ENCODE peak calls at places on chromosomes 1 and 21, in ten cellular contexts. J is left ventricle myocardium inferior, N is ovary, K is right lobe of liver, P is prostate gland, A is OCI-LY7, L is ascending aorta, M is AG09309, O is fibroblast of mammary gland, I is epithelial cell of proximal tubule. F is an unnamed sample.

GRCh38 chr21:36260030-36260787 is 59.8 kb upstream of the MORC3 start:
- DNase-seq in P (peak), I (peak), A (peak), M (peak), O (peak), K (no peak), N (peak), L (no peak), J (no peak), F (no peak)

GRCh38 chr1:198101716-198102453 is 54.9 kb upstream of the NEK7 start:
- DNase-seq in M (no peak), L (no peak), J (no peak), K (no peak), P (no peak), A (no peak), O (no peak), I (no peak), N (no peak), F (no peak)

GRCh38 chr1:100528861-100529260 is 9.1 kb upstream of the GPR88 start:
- DNase-seq in J (no peak), L (no peak), I (no peak), M (peak), A (no peak), K (no peak), N (no peak), O (peak), P (no peak), F (no peak)

GRCh38 chr1:168266644-168267186 is 14.0 kb upstream of the TBX19 start:
- DNase-seq in N (no peak), A (no peak), M (no peak), K (peak), P (no peak), J (no peak), I (no peak), O (peak), L (no peak), F (no peak)

GRCh38 chr1:157523774-157524501 is 28.4 kb downstream of the FCRL5 start:
- DNase-seq in M (no peak), L (no peak), A (peak), I (no peak), N (no peak), P (no peak), O (no peak), K (no peak), J (no peak), F (no peak)

GRCh38 chr1:8863138-8863537 is 15.3 kb downstream of the ENO1 start:
- DNase-seq in M (no peak), L (no peak), A (no peak), I (no peak), P (no peak), N (no peak), O (no peak), J (no peak), K (no peak), F (no peak)

GRCh38 chr1:207925210-207925609 is 14.3 kb upstream of the CD34 start:
- DNase-seq in P (peak), I (no peak), K (no peak), J (peak), N (no peak), L (no peak), O (no peak), M (no peak), A (no peak), F (no peak)

GRCh38 chr1:12453400-12454343 is 164.3 kb downstream of the DHRS3 start:
- DNase-seq in K (peak), A (no peak), P (no peak), J (no peak), I (no peak), M (no peak), N (no peak), O (no peak), L (no peak), F (no peak)

GRCh38 chr1:55698136-55698535 is 483.0 kb upstream of the USP24 start:
- DNase-seq in O (no peak), P (no peak), M (no peak), N (no peak), L (no peak), I (no peak), K (no peak), J (no peak), A (no peak), F (no peak)

GRCh38 chr1:9331016-9331415 is 38.3 kb downstream of the SPSB1 start:
- DNase-seq in O (no peak), N (no peak), J (no peak), K (no peak), I (no peak), P (no peak), M (no peak), L (no peak), A (no peak), F (no peak)

GRCh38 chr1:20265243-20265642 is 25.4 kb upstream of the VWA5B1 start:
- DNase-seq in A (no peak), K (no peak), I (no peak), N (no peak), O (peak), J (peak), M (no peak), L (no peak), P (no peak), F (no peak)

GRCh38 chr1:15741183-15741850 is 982 bp upstream of the TMEM82 start:
- DNase-seq in L (no peak), N (peak), P (peak), K (peak), I (no peak), A (peak), O (peak), M (no peak), J (peak), F (peak)

GRCh38 chr1:203354246-203354645 is 3.3 kb upstream of the FMOD start:
- DNase-seq in I (no peak), K (no peak), P (no peak), N (no peak), M (no peak), A (no peak), J (no peak), L (no peak), O (peak), F (no peak)

GRCh38 chr1:203291201-203292096 is 13.9 kb upstream of the BTG2 start:
- DNase-seq in O (no peak), I (no peak), A (no peak), N (peak), K (peak), M (no peak), P (no peak), L (no peak), J (no peak), F (no peak)

GRCh38 chr1:66300986-66301451 is 232.9 kb upstream of the SGIP1 start:
- DNase-seq in A (no peak), J (no peak), O (peak), M (no peak), P (no peak), K (no peak), L (no peak), N (no peak), I (no peak), F (no peak)

GRCh38 chr1:156943756-156944155 is 23.3 kb downstream of the LRRC71 start:
- DNase-seq in A (no peak), L (no peak), I (no peak), M (no peak), O (no peak), P (no peak), N (no peak), J (no peak), K (no peak), F (no peak)

GRCh38 chr1:203491664-203492485 is 2.1 kb upstream of the OPTC start:
- DNase-seq in K (no peak), M (no peak), P (no peak), J (no peak), I (no peak), A (no peak), L (no peak), N (peak), O (no peak), F (no peak)

GRCh38 chr1:41795205-41795762 is 123.4 kb downstream of the HIVEP3 start:
- DNase-seq in L (no peak), N (no peak), A (no peak), I (no peak), K (no peak), M (no peak), P (no peak), O (peak), J (no peak), F (no peak)

GRCh38 chr1:78408192-78408591 is 82.6 kb upstream of the PTGFR start:
- DNase-seq in A (no peak), P (no peak), O (peak), J (no peak), L (no peak), M (peak), K (no peak), N (no peak), I (no peak), F (no peak)

GRCh38 chr1:230994860-230995259 is 16.0 kb downstream of the ARV1 start:
- DNase-seq in O (no peak), J (no peak), K (no peak), N (no peak), M (no peak), A (no peak), P (no peak), I (no peak), L (no peak), F (no peak)

GRCh38 chr1:20160034-20160433 is 20.9 kb downstream of the PLA2G2F start:
- DNase-seq in P (no peak), N (no peak), L (no peak), A (peak), J (no peak), I (peak), M (no peak), O (peak), K (no peak), F (no peak)

GRCh38 chr1:155083865-155084721 is 5.5 kb downstream of the EFNA3 start:
- DNase-seq in N (peak), L (no peak), A (peak), M (no peak), O (peak), P (peak), I (no peak), J (no peak), K (peak), F (no peak)

GRCh38 chr1:215776336-215776735 is 209.2 kb downstream of the KCTD3 start:
- DNase-seq in M (no peak), N (no peak), P (no peak), A (no peak), J (no peak), I (no peak), O (no peak), K (no peak), L (no peak), F (no peak)

GRCh38 chr1:154682252-154682651 is 74.3 kb upstream of the ADAR start:
- DNase-seq in J (no peak), P (no peak), M (no peak), L (no peak), O (no peak), I (no peak), A (no peak), N (no peak), K (no peak), F (no peak)

GRCh38 chr1:235401251-235401650 is 34.0 kb downstream of the TBCE start:
- DNase-seq in O (peak), J (no peak), M (no peak), L (no peak), A (no peak), P (no peak), N (no peak), K (no peak), I (no peak), F (no peak)

GRCh38 chr1:247961796-247962195 is 3.2 kb upstream of the OR2AK2 start:
- DNase-seq in N (no peak), I (no peak), L (no peak), M (no peak), J (no peak), A (no peak), P (no peak), K (no peak), O (no peak), F (no peak)

GRCh38 chr1:108117908-108118902 is 81.9 kb downstream of the SLC25A24 start:
- DNase-seq in P (no peak), N (no peak), A (no peak), I (no peak), M (peak), K (no peak), L (no peak), J (no peak), O (no peak), F (no peak)

GRCh38 chr21:34715518-34715917 is 46.7 kb downstream of the CLIC6 start:
- DNase-seq in J (no peak), A (no peak), K (no peak), N (no peak), P (no peak), L (no peak), I (no peak), O (no peak), M (no peak), F (no peak)

GRCh38 chr1:233406994-233407631 is 79.6 kb downstream of the MAP3K21 start:
- DNase-seq in O (no peak), N (no peak), I (no peak), L (no peak), K (no peak), M (no peak), A (no peak), P (no peak), J (no peak), F (no peak)

GRCh38 chr1:218521414-218522169 is 176.5 kb downstream of the TGFB2 start:
- DNase-seq in M (no peak), I (no peak), L (no peak), N (no peak), P (peak), O (peak), A (peak), J (no peak), K (peak), F (peak)

GRCh38 chr1:165896277-165896676 is 68.9 kb downstream of the UCK2 start:
- DNase-seq in A (no peak), J (no peak), L (peak), P (no peak), M (peak), N (no peak), O (peak), I (no peak), K (peak), F (no peak)

GRCh38 chr1:230651235-230651634 is 9.0 kb downstream of the COG2 start:
- DNase-seq in P (no peak), N (no peak), A (no peak), K (no peak), O (no peak), L (no peak), J (no peak), I (no peak), M (no peak), F (no peak)

GRCh38 chr1:228281631-228282328 is 73.9 kb downstream of the OBSCN start:
- DNase-seq in L (no peak), M (no peak), N (no peak), O (no peak), P (no peak), K (peak), A (no peak), I (no peak), J (no peak), F (no peak)

GRCh38 chr1:39882152-39882551 is 1.2 kb downstream of the TRIT1 start:
- DNase-seq in P (no peak), A (no peak), K (no peak), O (no peak), L (no peak), N (no peak), J (no peak), I (no peak), M (no peak), F (no peak)

GRCh38 chr1:39877231-39877778 is 6.0 kb downstream of the TRIT1 start:
- DNase-seq in N (no peak), A (no peak), J (no peak), I (no peak), P (peak), M (no peak), K (no peak), O (no peak), L (no peak), F (no peak)

GRCh38 chr1:39876136-39876535 is 7.2 kb downstream of the TRIT1 start:
- DNase-seq in J (no peak), N (no peak), K (no peak), A (peak), M (no peak), I (no peak), L (no peak), O (no peak), P (no peak), F (no peak)

GRCh38 chr1:39872698-39873097 is 10.6 kb downstream of the TRIT1 start:
- DNase-seq in O (no peak), M (no peak), L (no peak), I (no peak), J (no peak), P (no peak), K (no peak), A (no peak), N (no peak), F (no peak)

GRCh38 chr1:39877980-39878956 is 5.0 kb downstream of the TRIT1 start:
- DNase-seq in K (no peak), O (no peak), I (no peak), M (no peak), N (no peak), A (no peak), P (no peak), J (no peak), L (no peak), F (no peak)
- H3K4me3 ChIP-seq in K (no peak), O (no peak), I (no peak), M (no peak), N (no peak), A (no peak), P (no peak), J (no peak), L (no peak), F (no peak)

GRCh38 chr1:27559466-27560030 is 44.4 kb downstream of the AHDC1 start:
- DNase-seq in N (no peak), K (no peak), J (no peak), M (no peak), O (no peak), L (no peak), A (no peak), P (no peak), I (no peak), F (no peak)
- H3K4me3 ChIP-seq in N (no peak), K (no peak), J (no peak), M (no peak), O (no peak), L (no peak), A (no peak), P (no peak), I (no peak), F (no peak)

DNA sequence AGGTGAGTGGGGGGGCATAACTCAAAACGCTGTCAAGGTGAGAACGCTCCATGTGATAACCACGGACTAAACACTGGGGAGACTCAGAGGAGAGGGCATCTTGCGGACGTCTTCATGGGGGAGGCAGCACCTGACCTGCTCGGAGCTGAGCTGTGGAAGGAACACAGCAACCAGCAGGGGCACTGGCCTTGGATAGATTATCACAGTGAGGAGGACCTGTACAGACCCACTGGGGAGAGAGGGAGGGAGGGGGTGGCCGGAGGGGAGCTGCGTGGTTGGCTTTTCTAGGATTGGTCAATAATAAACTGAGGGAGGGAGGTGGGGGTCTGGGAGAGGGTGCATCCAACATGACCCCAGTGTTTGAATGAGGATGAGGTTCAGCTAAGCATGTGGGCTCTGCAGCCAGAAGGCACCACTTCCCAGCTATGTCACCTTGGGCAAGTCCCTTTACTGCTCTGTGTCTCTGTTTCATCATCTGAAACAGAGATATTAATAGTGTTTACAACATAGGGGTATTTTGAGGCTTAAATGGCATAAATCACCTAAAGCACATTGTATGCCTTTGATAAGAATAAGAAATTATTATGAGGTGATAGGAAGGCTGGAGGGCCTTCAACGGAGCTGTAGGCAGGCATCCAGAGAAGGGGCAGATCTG is 123.3 kb downstream of the GRIK3 start:
- DNase-seq in P (no peak), A (no peak), O (no peak), N (no peak), K (no peak), M (no peak), L (no peak), I (no peak), J (no peak), F (no peak)
- H3K4me3 ChIP-seq in P (no peak), A (no peak), O (no peak), N (no peak), K (no peak), M (no peak), L (no peak), I (no peak), J (no peak), F (no peak)

GRCh38 chr1:3217887-3218679 is 149.1 kb downstream of the PRDM16 start:
- DNase-seq in M (no peak), L (no peak), K (no peak), J (no peak), I (no peak), A (no peak), O (no peak), P (no peak), N (no peak), F (no peak)
- H3K4me3 ChIP-seq in M (no peak), L (no peak), K (no peak), J (no peak), I (no peak), A (no peak), O (no peak), P (no peak), N (no peak), F (no peak)

GRCh38 chr1:170634819-170635410 is 29.0 kb upstream of the PRRX1 start:
- DNase-seq in A (no peak), K (no peak), I (no peak), N (no peak), P (no peak), M (no peak), L (no peak), O (peak), J (no peak), F (no peak)
- H3K4me3 ChIP-seq in A (no peak), K (no peak), I (no peak), N (no peak), P (no peak), M (no peak), L (no peak), O (no peak), J (no peak), F (no peak)

GRCh38 chr21:27643326-27643725 is 676.4 kb upstream of the ADAMTS5 start:
- DNase-seq in O (no peak), P (no peak), N (no peak), K (no peak), M (no peak), L (no peak), A (no peak), I (no peak), J (no peak), F (no peak)
- H3K4me3 ChIP-seq in O (no peak), P (no peak), N (no peak), K (no peak), M (no peak), L (no peak), A (no peak), I (no peak), J (no peak), F (no peak)

GRCh38 chr1:209652121-209652742 is at the start of gene LAMB3:
- DNase-seq in A (no peak), M (no peak), K (peak), J (no peak), P (peak), N (no peak), O (no peak), L (no peak), I (no peak), F (no peak)

GRCh38 chr1:209655832-209656231 is 3.6 kb upstream of the LAMB3 start:
- DNase-seq in N (no peak), P (no peak), M (no peak), I (no peak), L (no peak), A (no peak), J (no peak), O (no peak), K (peak), F (no peak)

GRCh38 chr1:209652873-209653401 is 712 bp upstream of the LAMB3 start:
- DNase-seq in N (peak), I (peak), L (no peak), P (peak), J (peak), K (peak), O (no peak), M (no peak), A (no peak), F (no peak)

GRCh38 chr1:209655412-209655811 is 3.2 kb upstream of the LAMB3 start:
- DNase-seq in J (no peak), M (no peak), L (no peak), K (no peak), P (no peak), I (no peak), N (no peak), A (no peak), O (no peak), F (no peak)

GRCh38 chr1:209653915-209654351 is 1.7 kb upstream of the LAMB3 start:
- DNase-seq in M (no peak), A (no peak), K (peak), N (no peak), J (no peak), O (no peak), P (peak), I (no peak), L (no peak), F (no peak)
- H3K4me3 ChIP-seq in M (no peak), A (no peak), K (no peak), N (no peak), J (no peak), O (no peak), P (no peak), I (no peak), L (no peak), F (no peak)

GRCh38 chr1:18109756-18110597 is 2.4 kb downstream of the IGSF21 start:
- DNase-seq in A (no peak), J (peak), K (peak), M (no peak), L (no peak), P (peak), O (no peak), I (no peak), N (no peak), F (no peak)

GRCh38 chr1:18109058-18109755 is 1.6 kb downstream of the IGSF21 start:
- DNase-seq in L (no peak), J (no peak), M (no peak), O (no peak), A (no peak), N (no peak), I (no peak), P (peak), K (no peak), F (no peak)

GRCh38 chr1:18107671-18108312 is at the start of gene IGSF21:
- DNase-seq in N (no peak), M (no peak), K (no peak), I (no peak), L (no peak), J (no peak), P (no peak), O (no peak), A (no peak), F (no peak)

GRCh38 chr1:18110598-18110939 is 3.0 kb downstream of the IGSF21 start:
- DNase-seq in I (no peak), O (no peak), N (no peak), J (no peak), K (no peak), P (no peak), A (no peak), L (no peak), M (no peak), F (no peak)

GRCh38 chr1:18108313-18109057 is 887 bp downstream of the IGSF21 start:
- DNase-seq in O (no peak), M (no peak), L (no peak), A (no peak), J (no peak), P (no peak), I (no peak), N (no peak), K (no peak), F (no peak)
- H3K4me3 ChIP-seq in O (no peak), M (no peak), L (peak), A (no peak), J (peak), P (peak), I (no peak), N (no peak), K (no peak), F (peak)